ENCODE peak calls at places on chromosomes 3 and 15, in five cellular contexts. One of them, this sample, is unnamed.

GRCh38 chr15:90437516-90437915 is 49.5 kb downstream of the IQGAP1 start:
- DNase-seq in BJ: no peak
- DNase-seq in HFF-Myc: no peak
- DNase-seq in Peyer's patch: no peak
- DNase-seq in astrocyte: no peak
- DNase-seq in this sample: no peak

GRCh38 chr3:33074217-33075067 is 22.5 kb downstream of the GLB1 start:
- DNase-seq in BJ: no peak
- DNase-seq in HFF-Myc: peak; percentile 59
- DNase-seq in Peyer's patch: no peak
- DNase-seq in astrocyte: peak; percentile 37
- DNase-seq in this sample: peak; percentile 46

GRCh38 chr3:45608885-45609284 is 14.3 kb downstream of the LIMD1 start:
- DNase-seq in BJ: no peak
- DNase-seq in HFF-Myc: no peak
- DNase-seq in Peyer's patch: no peak
- DNase-seq in astrocyte: peak; percentile 50
- DNase-seq in this sample: no peak

GRCh38 chr3:159260049-159260662 is 458.3 kb downstream of the MFSD1 start:
- DNase-seq in BJ: no peak
- DNase-seq in HFF-Myc: peak; percentile 36
- DNase-seq in Peyer's patch: no peak
- DNase-seq in astrocyte: peak; percentile 67
- DNase-seq in this sample: peak; percentile 25

GRCh38 chr15:79372428-79372827 is 59.7 kb upstream of the MINAR1 start:
- DNase-seq in BJ: no peak
- DNase-seq in HFF-Myc: no peak
- DNase-seq in Peyer's patch: no peak
- DNase-seq in astrocyte: peak; percentile 68
- DNase-seq in this sample: no peak

GRCh38 chr3:16300282-16300681 is 35.3 kb downstream of the OXNAD1 start:
- DNase-seq in BJ: no peak
- DNase-seq in HFF-Myc: no peak
- DNase-seq in Peyer's patch: no peak
- DNase-seq in astrocyte: peak; percentile 70
- DNase-seq in this sample: no peak

GRCh38 chr15:101801048-101801447 is 2.3 kb upstream of the OR4F6 start:
- DNase-seq in BJ: no peak
- DNase-seq in HFF-Myc: no peak
- DNase-seq in Peyer's patch: no peak
- DNase-seq in astrocyte: no peak
- DNase-seq in this sample: no peak

GRCh38 chr15:43229977-43230376 is 9.2 kb upstream of the EPB42 start:
- DNase-seq in BJ: no peak
- DNase-seq in HFF-Myc: no peak
- DNase-seq in Peyer's patch: no peak
- DNase-seq in astrocyte: no peak
- DNase-seq in this sample: no peak

GRCh38 chr15:42094512-42094963 is at the start of gene PLA2G4D:
- DNase-seq in BJ: no peak
- DNase-seq in HFF-Myc: no peak
- DNase-seq in Peyer's patch: no peak
- DNase-seq in astrocyte: no peak
- DNase-seq in this sample: no peak

GRCh38 chr3:45593708-45594601 is 596 bp upstream of the LIMD1 start:
- DNase-seq in BJ: no peak
- DNase-seq in HFF-Myc: no peak
- DNase-seq in Peyer's patch: peak; percentile 83
- DNase-seq in astrocyte: peak; percentile 53
- DNase-seq in this sample: peak; percentile 61

GRCh38 chr3:49276475-49277356 is at the start of gene C3orf62:
- DNase-seq in BJ: peak; percentile 29
- DNase-seq in HFF-Myc: no peak
- DNase-seq in Peyer's patch: peak; percentile 90
- DNase-seq in astrocyte: peak; percentile 73
- DNase-seq in this sample: peak; percentile 12

GRCh38 chr3:73625124-73625665 is 454 bp upstream of the PDZRN3 start:
- DNase-seq in BJ: no peak
- DNase-seq in HFF-Myc: peak; percentile 44
- DNase-seq in Peyer's patch: no peak
- DNase-seq in astrocyte: peak; percentile 27
- DNase-seq in this sample: no peak

GRCh38 chr3:73624363-73625123 is at the start of gene PDZRN3:
- DNase-seq in BJ: no peak
- DNase-seq in HFF-Myc: peak; percentile 49
- DNase-seq in Peyer's patch: peak; percentile 65
- DNase-seq in astrocyte: peak; percentile 69
- DNase-seq in this sample: peak; percentile 49

GRCh38 chr3:73622135-73622534 is 2.6 kb downstream of the PDZRN3 start:
- DNase-seq in BJ: no peak
- DNase-seq in HFF-Myc: no peak
- DNase-seq in Peyer's patch: peak; percentile 57
- DNase-seq in astrocyte: no peak
- DNase-seq in this sample: peak; percentile 57

GRCh38 chr3:73623316-73623715 is 1.4 kb downstream of the PDZRN3 start:
- DNase-seq in BJ: no peak
- DNase-seq in HFF-Myc: no peak
- DNase-seq in Peyer's patch: no peak
- DNase-seq in astrocyte: no peak
- DNase-seq in this sample: no peak

GRCh38 chr3:73623996-73624362 is 762 bp downstream of the PDZRN3 start:
- DNase-seq in BJ: no peak
- DNase-seq in HFF-Myc: no peak
- DNase-seq in Peyer's patch: peak; percentile 59
- DNase-seq in astrocyte: peak; percentile 71
- DNase-seq in this sample: peak; percentile 36
- TF ChIP-seq CTCF in BJ: peak; percentile 14
- TF ChIP-seq CTCF in HFF-Myc: peak; percentile 37
- TF ChIP-seq CTCF in Peyer's patch: no peak
- TF ChIP-seq CTCF in astrocyte: no peak
- TF ChIP-seq CTCF in this sample: peak; percentile 30

GRCh38 chr3:120180731-120181412 is 86.6 kb upstream of the GSK3B start:
- DNase-seq in BJ: no peak
- DNase-seq in HFF-Myc: no peak
- DNase-seq in Peyer's patch: no peak
- DNase-seq in astrocyte: no peak
- DNase-seq in this sample: no peak

GRCh38 chr3:120177907-120178306 is 83.7 kb upstream of the GSK3B start:
- DNase-seq in BJ: no peak
- DNase-seq in HFF-Myc: no peak
- DNase-seq in Peyer's patch: no peak
- DNase-seq in astrocyte: no peak
- DNase-seq in this sample: no peak

GRCh38 chr3:120182613-120183524 is 88.6 kb upstream of the GSK3B start:
- DNase-seq in BJ: no peak
- DNase-seq in HFF-Myc: no peak
- DNase-seq in Peyer's patch: no peak
- DNase-seq in astrocyte: no peak
- DNase-seq in this sample: no peak

GRCh38 chr3:120177151-120177550 is 82.9 kb upstream of the GSK3B start:
- DNase-seq in BJ: peak; percentile 66
- DNase-seq in HFF-Myc: peak; percentile 58
- DNase-seq in Peyer's patch: no peak
- DNase-seq in astrocyte: peak; percentile 74
- DNase-seq in this sample: no peak

DNA sequence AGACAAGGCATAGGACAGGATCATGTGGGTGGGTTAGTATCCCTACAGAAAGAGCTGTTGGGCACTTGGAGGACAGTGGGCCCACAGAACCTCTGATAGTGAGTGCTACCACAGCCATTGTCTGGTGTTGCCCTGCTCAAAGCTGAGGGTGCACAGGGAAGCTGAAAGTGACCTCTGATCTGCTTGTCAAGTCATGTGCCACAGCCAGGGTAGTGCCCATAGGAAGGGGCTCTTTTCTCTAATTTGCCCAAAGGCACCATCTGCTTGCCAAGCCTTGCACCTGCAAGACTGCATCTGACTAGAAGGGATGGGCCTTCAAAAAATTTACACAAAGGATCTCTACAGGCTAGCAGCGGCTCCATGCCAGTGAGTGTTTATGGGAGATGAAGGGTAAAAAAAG is 87.4 kb upstream of the GSK3B start:
- DNase-seq in BJ: no peak
- DNase-seq in HFF-Myc: no peak
- DNase-seq in Peyer's patch: no peak
- DNase-seq in astrocyte: no peak
- DNase-seq in this sample: no peak
- TF ChIP-seq CTCF in BJ: no peak
- TF ChIP-seq CTCF in HFF-Myc: no peak
- TF ChIP-seq CTCF in Peyer's patch: no peak
- TF ChIP-seq CTCF in astrocyte: no peak
- TF ChIP-seq CTCF in this sample: no peak

DNA sequence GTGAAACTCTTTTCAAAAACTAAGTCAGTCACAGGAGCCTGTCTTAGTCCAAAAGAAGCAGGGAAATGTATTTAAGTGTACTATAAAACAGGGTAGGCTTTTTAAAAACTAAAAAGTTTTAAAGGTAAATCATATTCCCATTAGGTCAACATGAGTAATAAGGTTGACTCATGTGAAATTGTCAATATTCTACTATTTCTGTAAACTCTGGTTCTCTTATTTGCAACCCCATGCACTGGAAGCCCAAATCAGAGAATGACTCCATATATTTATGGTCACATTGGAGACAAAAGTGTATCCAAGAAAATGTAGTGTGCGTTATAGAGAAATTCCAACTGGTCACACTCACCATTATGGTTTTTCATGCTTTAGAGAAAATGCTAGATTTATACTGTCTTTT is 600.3 kb upstream of the TGFBR2 start:
- DNase-seq in BJ: no peak
- DNase-seq in HFF-Myc: no peak
- DNase-seq in Peyer's patch: no peak
- DNase-seq in astrocyte: no peak
- DNase-seq in this sample: no peak
- TF ChIP-seq CTCF in BJ: no peak
- TF ChIP-seq CTCF in HFF-Myc: no peak
- TF ChIP-seq CTCF in Peyer's patch: no peak
- TF ChIP-seq CTCF in astrocyte: no peak
- TF ChIP-seq CTCF in this sample: no peak

DNA sequence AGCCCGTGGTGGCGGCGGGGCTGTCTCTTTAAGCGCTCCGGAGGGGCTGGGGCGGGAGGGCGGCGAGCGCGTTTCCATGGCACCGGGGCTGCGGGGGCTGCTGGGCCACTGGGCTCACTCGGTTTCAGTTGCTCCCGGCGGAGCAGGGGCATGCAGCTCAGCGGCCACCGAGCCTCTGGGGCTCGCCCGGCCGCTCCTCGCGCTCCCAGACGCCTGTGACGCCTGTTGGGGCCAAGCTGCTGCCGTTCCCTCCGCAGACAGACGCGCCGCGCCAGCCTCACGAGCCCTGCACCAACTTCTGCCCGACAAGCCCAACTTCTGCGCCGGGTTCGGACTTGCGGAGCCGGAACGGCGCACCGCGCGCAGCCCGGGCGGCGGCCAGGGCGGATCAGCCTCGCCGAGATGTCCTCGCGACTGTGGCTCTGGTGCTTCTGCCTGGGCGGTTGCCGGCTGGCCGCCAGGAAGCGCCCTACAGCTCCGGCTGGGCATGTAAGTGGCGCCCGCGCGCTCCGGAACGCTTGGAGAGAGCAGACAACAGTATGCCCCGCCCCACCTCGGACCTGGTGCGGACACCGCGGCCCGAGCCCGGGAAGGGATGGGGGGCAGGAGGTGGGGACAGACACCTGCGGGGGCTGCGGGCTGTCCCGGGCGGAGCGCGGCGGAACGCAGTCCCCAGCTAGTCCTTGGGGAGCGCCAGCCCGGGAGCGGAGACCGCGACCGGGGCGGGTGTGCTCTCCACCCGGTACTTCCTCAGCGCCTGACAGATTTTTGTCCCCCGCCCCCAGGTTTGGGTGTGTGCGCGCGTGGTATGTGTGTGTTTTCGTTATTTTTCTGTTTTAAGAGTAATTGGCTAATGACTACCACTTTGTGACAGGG is 154.1 kb upstream of the GOLIM4 start:
- DNase-seq in BJ: peak; percentile 7
- DNase-seq in HFF-Myc: peak; percentile 15
- DNase-seq in Peyer's patch: peak; percentile 72
- DNase-seq in astrocyte: peak; percentile 68
- DNase-seq in this sample: peak; percentile 79
- TF ChIP-seq CTCF in BJ: peak; percentile 29
- TF ChIP-seq CTCF in HFF-Myc: peak; percentile 43
- TF ChIP-seq CTCF in Peyer's patch: no peak
- TF ChIP-seq CTCF in astrocyte: no peak
- TF ChIP-seq CTCF in this sample: peak; percentile 65

GRCh38 chr15:87778358-87778757 is 478.2 kb downstream of the NTRK3 start:
- DNase-seq in BJ: no peak
- DNase-seq in HFF-Myc: no peak
- DNase-seq in Peyer's patch: no peak
- DNase-seq in astrocyte: no peak
- DNase-seq in this sample: no peak
- TF ChIP-seq CTCF in BJ: no peak
- TF ChIP-seq CTCF in HFF-Myc: no peak
- TF ChIP-seq CTCF in Peyer's patch: no peak
- TF ChIP-seq CTCF in astrocyte: no peak
- TF ChIP-seq CTCF in this sample: no peak

DNA sequence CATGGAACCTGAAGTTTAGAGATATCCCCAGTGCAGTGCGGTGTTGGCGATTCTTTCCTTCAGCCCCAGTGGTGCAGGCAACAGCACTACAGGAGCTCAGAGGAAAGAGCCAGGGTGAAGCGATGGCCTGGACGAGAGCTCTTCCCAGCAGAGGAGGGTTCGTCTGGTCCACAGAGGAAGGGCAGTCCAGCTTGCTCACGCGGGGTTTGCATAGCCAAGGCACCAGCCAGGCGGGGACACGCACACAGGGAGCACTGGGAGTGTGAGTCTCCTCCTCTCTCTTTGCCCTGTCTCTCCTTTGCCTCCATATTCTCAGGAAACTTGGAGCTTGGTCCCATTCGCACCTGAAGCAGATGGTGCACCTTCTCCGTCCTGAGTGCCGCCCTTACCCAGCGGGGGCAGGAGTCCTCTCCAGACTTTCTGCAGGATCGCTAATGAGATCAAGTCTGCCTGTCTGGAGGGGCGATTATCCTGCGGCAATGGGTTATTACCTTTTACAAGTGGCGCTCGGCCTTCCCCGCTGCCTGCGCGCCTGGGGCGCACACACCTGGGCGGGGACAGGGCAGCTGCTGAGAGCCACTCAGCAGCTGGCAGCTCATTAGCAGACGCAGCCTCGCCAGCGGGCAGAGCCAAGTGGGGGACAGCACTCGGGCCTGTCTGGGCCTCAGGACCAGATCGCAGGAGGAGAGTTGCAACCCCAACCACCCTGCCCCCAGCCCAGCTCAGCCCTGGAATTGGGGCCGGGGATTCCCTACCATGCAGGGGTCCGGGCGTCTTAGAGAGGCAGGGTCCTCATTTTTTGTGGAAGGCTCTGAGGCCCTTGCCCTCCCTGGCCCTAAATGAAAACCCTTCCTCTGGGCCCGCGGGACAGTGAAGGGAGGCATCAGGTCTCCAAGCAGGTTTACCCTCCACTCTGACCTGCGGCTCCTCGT is 119.0 kb upstream of the MEF2A start:
- DNase-seq in BJ: no peak
- DNase-seq in HFF-Myc: no peak
- DNase-seq in Peyer's patch: peak; percentile 49
- DNase-seq in astrocyte: no peak
- DNase-seq in this sample: no peak
- TF ChIP-seq CTCF in BJ: no peak
- TF ChIP-seq CTCF in HFF-Myc: no peak
- TF ChIP-seq CTCF in Peyer's patch: no peak
- TF ChIP-seq CTCF in astrocyte: no peak
- TF ChIP-seq CTCF in this sample: no peak

This sample was measured in progenitor cell of endocrine pancreas.